ENCODE peak calls at places on chromosome 21, in ten cellular contexts. One of them, this sample, is unnamed.

GRCh38 chr21:14878971-14879370 is 185.8 kb downstream of the NRIP1 start:
- DNase-seq in tibial nerve: no peak
- DNase-seq in ascending aorta: no peak
- DNase-seq in CD4-positive, alpha-beta T cell: no peak
- DNase-seq in H1: no peak
- DNase-seq in prostate gland: peak
- DNase-seq in psoas muscle: no peak
- DNase-seq in stomach: no peak
- DNase-seq in transverse colon: no peak
- DNase-seq in pancreas: no peak
- DNase-seq in this sample: no peak

GRCh38 chr21:15809818-15810217 is 80.0 kb downstream of the USP25 start:
- DNase-seq in psoas muscle: peak
- DNase-seq in stomach: no peak
- DNase-seq in prostate gland: no peak
- DNase-seq in pancreas: no peak
- DNase-seq in CD4-positive, alpha-beta T cell: no peak
- DNase-seq in ascending aorta: no peak
- DNase-seq in transverse colon: no peak
- DNase-seq in H1: no peak
- DNase-seq in tibial nerve: no peak
- DNase-seq in this sample: peak

GRCh38 chr21:34520769-34521508 is 8.9 kb upstream of the KCNE1 start:
- DNase-seq in CD4-positive, alpha-beta T cell: no peak
- DNase-seq in H1: no peak
- DNase-seq in stomach: no peak
- DNase-seq in ascending aorta: no peak
- DNase-seq in transverse colon: no peak
- DNase-seq in tibial nerve: no peak
- DNase-seq in prostate gland: no peak
- DNase-seq in pancreas: no peak
- DNase-seq in psoas muscle: no peak
- DNase-seq in this sample: peak

GRCh38 chr21:34336756-34337391 is 26.9 kb upstream of the KCNE2 start:
- DNase-seq in tibial nerve: no peak
- DNase-seq in transverse colon: no peak
- DNase-seq in ascending aorta: no peak
- DNase-seq in stomach: peak
- DNase-seq in pancreas: no peak
- DNase-seq in H1: no peak
- DNase-seq in CD4-positive, alpha-beta T cell: no peak
- DNase-seq in prostate gland: no peak
- DNase-seq in psoas muscle: no peak
- DNase-seq in this sample: no peak

GRCh38 chr21:46250146-46250725 is 21.7 kb upstream of the LSS start:
- DNase-seq in transverse colon: no peak
- DNase-seq in tibial nerve: no peak
- DNase-seq in psoas muscle: no peak
- DNase-seq in H1: no peak
- DNase-seq in ascending aorta: no peak
- DNase-seq in stomach: no peak
- DNase-seq in CD4-positive, alpha-beta T cell: no peak
- DNase-seq in pancreas: no peak
- DNase-seq in prostate gland: no peak
- DNase-seq in this sample: no peak

GRCh38 chr21:33386222-33386784 is 16.9 kb upstream of the IFNGR2 start:
- DNase-seq in pancreas: no peak
- DNase-seq in psoas muscle: no peak
- DNase-seq in transverse colon: no peak
- DNase-seq in ascending aorta: no peak
- DNase-seq in stomach: no peak
- DNase-seq in tibial nerve: no peak
- DNase-seq in H1: no peak
- DNase-seq in CD4-positive, alpha-beta T cell: no peak
- DNase-seq in prostate gland: no peak
- DNase-seq in this sample: no peak

GRCh38 chr21:35932232-35932911 is 128.0 kb downstream of the SETD4 start:
- DNase-seq in tibial nerve: peak
- DNase-seq in psoas muscle: peak
- DNase-seq in prostate gland: no peak
- DNase-seq in ascending aorta: peak
- DNase-seq in pancreas: no peak
- DNase-seq in H1: no peak
- DNase-seq in CD4-positive, alpha-beta T cell: no peak
- DNase-seq in transverse colon: peak
- DNase-seq in stomach: no peak
- DNase-seq in this sample: peak

GRCh38 chr21:20998456-20998789 is 214 bp downstream of the NCAM2 start:
- DNase-seq in ascending aorta: no peak
- DNase-seq in H1: no peak
- DNase-seq in CD4-positive, alpha-beta T cell: no peak
- DNase-seq in transverse colon: no peak
- DNase-seq in prostate gland: no peak
- DNase-seq in tibial nerve: no peak
- DNase-seq in psoas muscle: no peak
- DNase-seq in pancreas: no peak
- DNase-seq in stomach: no peak
- DNase-seq in this sample: no peak

GRCh38 chr21:34135330-34135729 is 62.0 kb downstream of the MRPS6 start:
- DNase-seq in pancreas: no peak
- DNase-seq in prostate gland: no peak
- DNase-seq in ascending aorta: no peak
- DNase-seq in tibial nerve: no peak
- DNase-seq in H1: no peak
- DNase-seq in psoas muscle: no peak
- DNase-seq in transverse colon: no peak
- DNase-seq in CD4-positive, alpha-beta T cell: no peak
- DNase-seq in stomach: no peak
- DNase-seq in this sample: no peak

GRCh38 chr21:38852278-38852677 is 46.5 kb downstream of the ETS2 start:
- DNase-seq in stomach: no peak
- DNase-seq in tibial nerve: no peak
- DNase-seq in CD4-positive, alpha-beta T cell: no peak
- DNase-seq in H1: no peak
- DNase-seq in psoas muscle: no peak
- DNase-seq in ascending aorta: no peak
- DNase-seq in prostate gland: no peak
- DNase-seq in pancreas: no peak
- DNase-seq in transverse colon: no peak
- DNase-seq in this sample: no peak

GRCh38 chr21:33373451-33373850 is 29.8 kb upstream of the IFNGR2 start:
- DNase-seq in H1: no peak
- DNase-seq in ascending aorta: no peak
- DNase-seq in psoas muscle: no peak
- DNase-seq in stomach: no peak
- DNase-seq in pancreas: no peak
- DNase-seq in tibial nerve: no peak
- DNase-seq in CD4-positive, alpha-beta T cell: no peak
- DNase-seq in transverse colon: peak
- DNase-seq in prostate gland: no peak
- DNase-seq in this sample: no peak

GRCh38 chr21:46124083-46124925 is 26.4 kb downstream of the COL6A2 start:
- DNase-seq in H1: no peak
- DNase-seq in pancreas: no peak
- DNase-seq in psoas muscle: peak
- DNase-seq in ascending aorta: peak
- DNase-seq in tibial nerve: no peak
- DNase-seq in stomach: peak
- DNase-seq in CD4-positive, alpha-beta T cell: no peak
- DNase-seq in prostate gland: no peak
- DNase-seq in transverse colon: no peak
- DNase-seq in this sample: no peak

GRCh38 chr21:35232545-35233176 is 183.6 kb upstream of the RUNX1 start:
- DNase-seq in transverse colon: no peak
- DNase-seq in CD4-positive, alpha-beta T cell: no peak
- DNase-seq in stomach: peak
- DNase-seq in H1: no peak
- DNase-seq in pancreas: no peak
- DNase-seq in prostate gland: no peak
- DNase-seq in tibial nerve: no peak
- DNase-seq in ascending aorta: no peak
- DNase-seq in psoas muscle: peak
- DNase-seq in this sample: no peak

GRCh38 chr21:34133802-34134201 is 60.4 kb downstream of the MRPS6 start:
- DNase-seq in ascending aorta: no peak
- DNase-seq in CD4-positive, alpha-beta T cell: no peak
- DNase-seq in tibial nerve: no peak
- DNase-seq in pancreas: no peak
- DNase-seq in psoas muscle: no peak
- DNase-seq in transverse colon: no peak
- DNase-seq in prostate gland: no peak
- DNase-seq in H1: no peak
- DNase-seq in stomach: no peak
- DNase-seq in this sample: no peak

GRCh38 chr21:34017127-34017961 is 56.0 kb upstream of the MRPS6 start:
- DNase-seq in transverse colon: no peak
- DNase-seq in stomach: no peak
- DNase-seq in CD4-positive, alpha-beta T cell: no peak
- DNase-seq in prostate gland: no peak
- DNase-seq in tibial nerve: no peak
- DNase-seq in psoas muscle: no peak
- DNase-seq in ascending aorta: no peak
- DNase-seq in H1: no peak
- DNase-seq in pancreas: no peak
- DNase-seq in this sample: no peak

GRCh38 chr21:33821580-33822322 is 93.9 kb downstream of the ATP5PO start:
- DNase-seq in CD4-positive, alpha-beta T cell: no peak
- DNase-seq in H1: no peak
- DNase-seq in psoas muscle: no peak
- DNase-seq in stomach: no peak
- DNase-seq in ascending aorta: no peak
- DNase-seq in tibial nerve: no peak
- DNase-seq in pancreas: no peak
- DNase-seq in transverse colon: no peak
- DNase-seq in prostate gland: no peak
- DNase-seq in this sample: no peak

GRCh38 chr21:46347791-46348381 is 23.9 kb downstream of the PCNT start:
- DNase-seq in psoas muscle: peak
- DNase-seq in ascending aorta: peak
- DNase-seq in tibial nerve: no peak
- DNase-seq in transverse colon: no peak
- DNase-seq in stomach: no peak
- DNase-seq in H1: no peak
- DNase-seq in CD4-positive, alpha-beta T cell: no peak
- DNase-seq in prostate gland: no peak
- DNase-seq in pancreas: peak
- DNase-seq in this sample: no peak

GRCh38 chr21:42704861-42705260 is 51.4 kb downstream of the PDE9A start:
- DNase-seq in pancreas: no peak
- DNase-seq in tibial nerve: no peak
- DNase-seq in ascending aorta: no peak
- DNase-seq in psoas muscle: no peak
- DNase-seq in CD4-positive, alpha-beta T cell: no peak
- DNase-seq in transverse colon: no peak
- DNase-seq in H1: no peak
- DNase-seq in stomach: no peak
- DNase-seq in prostate gland: no peak
- DNase-seq in this sample: no peak
- H3K27ac ChIP-seq in pancreas: no peak
- H3K27ac ChIP-seq in tibial nerve: no peak
- H3K27ac ChIP-seq in ascending aorta: no peak
- H3K27ac ChIP-seq in psoas muscle: no peak
- H3K27ac ChIP-seq in CD4-positive, alpha-beta T cell: no peak
- H3K27ac ChIP-seq in transverse colon: no peak
- H3K27ac ChIP-seq in H1: no peak
- H3K27ac ChIP-seq in stomach: no peak
- H3K27ac ChIP-seq in prostate gland: no peak
- H3K27ac ChIP-seq in this sample: no peak

GRCh38 chr21:25872271-25872670 is 137.5 kb downstream of the GABPA start:
- DNase-seq in transverse colon: no peak
- DNase-seq in ascending aorta: no peak
- DNase-seq in H1: no peak
- DNase-seq in stomach: no peak
- DNase-seq in pancreas: no peak
- DNase-seq in CD4-positive, alpha-beta T cell: no peak
- DNase-seq in prostate gland: no peak
- DNase-seq in psoas muscle: no peak
- DNase-seq in tibial nerve: no peak
- DNase-seq in this sample: no peak
- TF ChIP-seq CTCF in transverse colon: no peak
- TF ChIP-seq CTCF in ascending aorta: no peak
- TF ChIP-seq CTCF in H1: peak
- TF ChIP-seq CTCF in stomach: no peak
- TF ChIP-seq CTCF in pancreas: no peak
- TF ChIP-seq CTCF in CD4-positive, alpha-beta T cell: no peak
- TF ChIP-seq CTCF in prostate gland: no peak
- TF ChIP-seq CTCF in psoas muscle: no peak
- TF ChIP-seq CTCF in tibial nerve: no peak
- TF ChIP-seq CTCF in this sample: no peak

GRCh38 chr21:44874497-44875331 is 1.2 kb upstream of the PTTG1IP start:
- DNase-seq in ascending aorta: no peak
- DNase-seq in stomach: peak
- DNase-seq in tibial nerve: peak
- DNase-seq in pancreas: peak
- DNase-seq in psoas muscle: peak
- DNase-seq in transverse colon: peak
- DNase-seq in H1: no peak
- DNase-seq in prostate gland: peak
- DNase-seq in CD4-positive, alpha-beta T cell: peak
- DNase-seq in this sample: peak
- H3K27ac ChIP-seq in ascending aorta: peak
- H3K27ac ChIP-seq in stomach: peak
- H3K27ac ChIP-seq in tibial nerve: peak
- H3K27ac ChIP-seq in pancreas: peak
- H3K27ac ChIP-seq in psoas muscle: peak
- H3K27ac ChIP-seq in transverse colon: peak
- H3K27ac ChIP-seq in H1: no peak
- H3K27ac ChIP-seq in prostate gland: peak
- H3K27ac ChIP-seq in CD4-positive, alpha-beta T cell: peak
- H3K27ac ChIP-seq in this sample: peak

GRCh38 chr21:27362249-27362648 is 395.4 kb upstream of the ADAMTS5 start:
- DNase-seq in psoas muscle: no peak
- DNase-seq in tibial nerve: no peak
- DNase-seq in pancreas: no peak
- DNase-seq in H1: no peak
- DNase-seq in stomach: no peak
- DNase-seq in CD4-positive, alpha-beta T cell: no peak
- DNase-seq in prostate gland: no peak
- DNase-seq in transverse colon: no peak
- DNase-seq in ascending aorta: no peak
- DNase-seq in this sample: no peak
- TF ChIP-seq CTCF in psoas muscle: no peak
- TF ChIP-seq CTCF in tibial nerve: no peak
- TF ChIP-seq CTCF in pancreas: no peak
- TF ChIP-seq CTCF in H1: no peak
- TF ChIP-seq CTCF in stomach: no peak
- TF ChIP-seq CTCF in CD4-positive, alpha-beta T cell: no peak
- TF ChIP-seq CTCF in prostate gland: no peak
- TF ChIP-seq CTCF in transverse colon: peak
- TF ChIP-seq CTCF in ascending aorta: no peak
- TF ChIP-seq CTCF in this sample: peak